ENCODE peak calls at places on chromosomes 16 and 17, in ten cellular contexts. A is HepG2, L is HCT116, W is RWPE1, X is Peyer's patch, P is PC-9, D is osteoblast, E is transverse colon, C is caudate nucleus, H is fibroblast of lung. U is an unnamed sample.

GRCh38 chr17:76266244-76266938 is 1.2 kb downstream of the UBALD2 start:
- DNase-seq in W (peak; percentile 41), A (peak; percentile 52), L (no peak), P (no peak), E (peak; percentile 47), H (peak; percentile 32), D (peak; percentile 95), X (no peak), C (no peak), U (no peak)

GRCh38 chr17:80826955-80827645 is 164.5 kb upstream of the CHMP6 start:
- DNase-seq in A (no peak), L (no peak), P (peak; percentile 84), E (no peak), X (peak; percentile 34), H (peak; percentile 99), C (no peak), D (peak; percentile 100), W (peak; percentile 93), U (peak; percentile 14)

GRCh38 chr16:1642148-1642547 is 30.0 kb downstream of the CRAMP1 start:
- DNase-seq in L (no peak), A (no peak), C (peak; percentile 83), E (no peak), X (no peak), H (no peak), P (no peak), W (no peak), D (no peak), U (peak; percentile 74)

GRCh38 chr17:81712468-81713003 is 452 bp downstream of the SLC25A10 start:
- DNase-seq in X (peak; percentile 75), A (peak; percentile 46), D (peak; percentile 99), E (peak; percentile 46), P (peak; percentile 64), W (no peak), H (no peak), L (no peak), C (no peak), U (peak; percentile 13)

GRCh38 chr16:51137097-51137496 is 14.0 kb downstream of the SALL1 start:
- DNase-seq in C (no peak), A (no peak), W (no peak), E (no peak), H (peak; percentile 47), P (no peak), L (no peak), D (no peak), X (no peak), U (peak; percentile 44)

GRCh38 chr17:34571428-34572130 is 7.8 kb upstream of the TMEM132E start:
- DNase-seq in P (no peak), C (no peak), X (peak; percentile 43), E (no peak), A (no peak), H (no peak), W (no peak), L (no peak), D (no peak), U (peak; percentile 44)

GRCh38 chr16:89864421-89864820 is 9.0 kb upstream of the TCF25 start:
- DNase-seq in P (peak; percentile 25), C (no peak), E (no peak), L (peak; percentile 21), X (no peak), D (peak; percentile 56), H (peak; percentile 50), W (peak; percentile 21), A (no peak), U (no peak)

GRCh38 chr16:85898521-85899442 is at the start of gene IRF8:
- DNase-seq in X (peak; percentile 93), E (peak; percentile 87), W (no peak), C (no peak), H (peak; percentile 66), L (no peak), P (no peak), D (peak; percentile 73), A (no peak), U (no peak)

GRCh38 chr16:57325458-57325857 is 33.1 kb upstream of the CCL22 start:
- DNase-seq in E (no peak), C (no peak), W (no peak), P (no peak), D (no peak), L (no peak), H (no peak), X (no peak), A (peak; percentile 43), U (no peak)

GRCh38 chr17:4483012-4483840 is 15.5 kb upstream of the SPNS2 start:
- DNase-seq in L (peak; percentile 84), D (peak; percentile 83), X (peak; percentile 69), C (no peak), P (peak; percentile 88), H (peak; percentile 26), E (peak; percentile 66), A (no peak), W (peak; percentile 92), U (no peak)

GRCh38 chr16:88914750-88915368 is 48.4 kb upstream of the PABPN1L start:
- DNase-seq in L (no peak), W (no peak), D (peak; percentile 99), E (no peak), C (no peak), P (no peak), X (no peak), H (peak; percentile 43), A (no peak), U (no peak)

GRCh38 chr17:82876149-82876548 is 36.3 kb upstream of the ZNF750 start:
- DNase-seq in D (no peak), L (no peak), H (peak; percentile 39), C (no peak), E (no peak), X (no peak), P (peak; percentile 64), W (peak; percentile 92), A (peak; percentile 55), U (no peak)

GRCh38 chr16:90019543-90020259 is 445 bp upstream of the DBNDD1 start:
- DNase-seq in X (peak; percentile 73), P (peak; percentile 74), W (no peak), H (peak; percentile 86), C (no peak), E (peak; percentile 62), A (peak; percentile 67), D (peak; percentile 95), L (no peak), U (no peak)

GRCh38 chr16:10070591-10070990 is 111.6 kb downstream of the GRIN2A start:
- DNase-seq in H (no peak), E (no peak), X (no peak), C (no peak), P (no peak), W (no peak), D (no peak), A (no peak), L (no peak), U (no peak)

GRCh38 chr16:20866792-20867191 is 33.4 kb downstream of the DCUN1D3 start:
- DNase-seq in C (no peak), L (no peak), E (no peak), W (no peak), D (no peak), H (no peak), X (no peak), P (no peak), A (no peak), U (no peak)

GRCh38 chr17:65099941-65100315 is 37.2 kb upstream of the RGS9 start:
- DNase-seq in D (peak; percentile 94), E (peak; percentile 61), C (no peak), P (peak; percentile 49), X (peak; percentile 62), A (peak; percentile 29), W (peak; percentile 76), H (peak; percentile 86), L (peak; percentile 80), U (no peak)

GRCh38 chr17:7220593-7221280 is 999 bp downstream of the ACADVL start:
- DNase-seq in L (no peak), P (peak; percentile 64), H (peak; percentile 59), A (peak; percentile 44), C (no peak), D (peak; percentile 92), E (peak; percentile 77), W (peak; percentile 75), X (peak; percentile 79), U (no peak)

DNA sequence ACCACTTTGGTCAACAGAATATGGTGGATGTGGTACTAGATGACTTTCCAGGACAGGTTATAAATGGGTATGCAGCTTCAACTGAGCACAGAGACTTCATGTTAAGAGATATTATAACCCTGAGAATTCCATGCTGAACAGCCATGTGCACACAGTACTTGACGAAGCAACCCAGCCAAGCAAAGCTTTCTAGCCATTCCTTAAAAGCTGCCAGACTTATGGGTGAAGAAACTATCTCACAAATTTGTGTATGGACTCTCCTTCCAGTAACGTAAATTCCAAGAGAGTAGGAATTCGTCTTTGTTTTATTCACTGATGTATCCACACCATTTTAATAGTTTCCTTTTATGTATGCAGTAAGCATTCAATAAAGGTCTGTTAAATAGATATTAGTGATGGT is 76.1 kb downstream of the KANSL1 start:
- DNase-seq in W (no peak), X (no peak), A (no peak), L (no peak), H (no peak), D (no peak), P (no peak), C (no peak), E (no peak), U (no peak)
- H3K27ac ChIP-seq in W (no peak overlapping the region), X (no peak overlapping the region), A (no peak overlapping the region), L (no peak overlapping the region), H (no peak overlapping the region), D (no peak overlapping the region), P (peak overlapping the region; percentile 19), C (no peak overlapping the region), E (no peak overlapping the region), U (no peak overlapping the region)

GRCh38 chr16:30372037-30372712 is 1.9 kb upstream of the TBC1D10B start:
- DNase-seq in A (no peak), H (no peak), L (no peak), X (peak; percentile 35), E (no peak), W (no peak), P (no peak), C (no peak), D (peak; percentile 38), U (no peak)
- H3K27ac ChIP-seq in A (no peak overlapping the region), H (no peak overlapping the region), L (peak overlapping the region; percentile 1), X (no peak overlapping the region), E (no peak overlapping the region), W (peak overlapping the region; percentile 81), P (no peak overlapping the region), C (peak overlapping the region; percentile 98), D (no peak overlapping the region), U (peak overlapping the region; percentile 100)

GRCh38 chr17:42853968-42854790 is 3.2 kb downstream of the AOC3 start:
- DNase-seq in E (no peak), H (no peak), C (no peak), W (no peak), A (peak; percentile 39), X (no peak), D (no peak), L (no peak), P (no peak), U (no peak)
- H3K27ac ChIP-seq in E (peak overlapping the region; percentile 85), H (no peak overlapping the region), C (no peak overlapping the region), W (no peak overlapping the region), A (peak overlapping the region; percentile 77), X (peak overlapping the region; percentile 76), D (no peak overlapping the region), L (no peak overlapping the region), P (no peak overlapping the region), U (no peak overlapping the region)

DNA sequence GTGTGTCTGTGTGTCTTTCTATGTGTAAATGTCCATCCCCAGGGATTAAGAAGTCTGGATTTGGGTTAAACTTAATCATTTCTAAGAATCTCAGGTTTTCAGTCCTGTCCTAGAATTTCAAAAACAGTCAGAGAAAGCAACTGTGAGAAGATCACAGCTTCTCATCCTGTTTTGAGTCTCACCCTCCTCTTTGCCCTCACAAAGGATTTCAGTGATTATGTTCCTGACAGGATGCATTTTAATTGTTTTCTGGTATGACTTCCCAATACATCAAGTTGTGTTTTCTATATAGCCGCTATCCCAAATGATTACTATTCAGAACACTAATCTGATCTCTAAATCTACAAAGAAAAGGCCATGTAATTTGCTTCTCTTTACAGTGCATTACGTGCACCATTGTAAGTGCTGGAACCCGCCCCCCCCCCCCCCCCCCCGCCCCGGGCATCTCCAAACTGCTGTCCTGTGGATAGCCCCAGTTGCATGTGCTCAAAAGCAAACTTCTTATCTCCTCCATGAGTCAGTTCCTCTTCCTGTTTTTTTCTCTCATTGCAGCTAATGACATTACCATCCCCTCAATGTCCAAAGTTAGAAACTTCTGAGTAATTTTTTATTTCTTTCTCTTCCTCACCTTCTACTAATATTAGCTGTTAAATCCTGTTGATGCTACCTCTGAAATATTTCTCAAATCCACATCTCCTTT is 73.9 kb downstream of the CDH13 start:
- DNase-seq in W (peak; percentile 14), D (peak; percentile 63), A (no peak), X (no peak), H (peak; percentile 69), C (no peak), P (no peak), L (no peak), E (no peak), U (no peak)
- H3K27ac ChIP-seq in W (no peak overlapping the region), D (peak overlapping the region; percentile 32), A (no peak overlapping the region), X (no peak overlapping the region), H (no peak overlapping the region), C (no peak overlapping the region), P (no peak overlapping the region), L (no peak overlapping the region), E (no peak overlapping the region), U (no peak overlapping the region)